ENCODE peak calls at places on chromosomes 3 and 15, in four cellular contexts. One of them, this sample, is unnamed.

GRCh38 chr3:34152641-34153040 is 354.2 kb downstream of the PDCD6IP start:
- DNase-seq in astrocyte: no peak
- DNase-seq in A549: no peak
- DNase-seq in keratinocyte: no peak
- DNase-seq in this sample: no peak

GRCh38 chr3:50117120-50117519 is 28.4 kb downstream of the RBM5 start:
- DNase-seq in astrocyte: no peak
- DNase-seq in A549: no peak
- DNase-seq in keratinocyte: no peak
- DNase-seq in this sample: no peak

GRCh38 chr3:161096771-161097367 is 8.3 kb downstream of the B3GALNT1 start:
- DNase-seq in astrocyte: no peak
- DNase-seq in A549: peak
- DNase-seq in keratinocyte: no peak
- DNase-seq in this sample: no peak

GRCh38 chr3:85790445-85791030 is 831.7 kb downstream of the CADM2 start:
- DNase-seq in astrocyte: no peak
- DNase-seq in A549: no peak
- DNase-seq in keratinocyte: no peak
- DNase-seq in this sample: no peak

GRCh38 chr3:163692484-163692883 is 1385.8 kb downstream of the SI start:
- DNase-seq in astrocyte: no peak
- DNase-seq in A549: no peak
- DNase-seq in keratinocyte: no peak
- DNase-seq in this sample: no peak

GRCh38 chr15:44426975-44427755 is at the start of gene CTDSPL2:
- DNase-seq in astrocyte: peak
- DNase-seq in A549: peak
- DNase-seq in keratinocyte: peak
- DNase-seq in this sample: peak

GRCh38 chr15:70376031-70376928 is 278.6 kb upstream of the TLE3 start:
- DNase-seq in astrocyte: no peak
- DNase-seq in A549: no peak
- DNase-seq in keratinocyte: no peak
- DNase-seq in this sample: no peak

GRCh38 chr3:181569356-181569940 is 142.3 kb upstream of the SOX2 start:
- DNase-seq in astrocyte: no peak
- DNase-seq in A549: no peak
- DNase-seq in keratinocyte: no peak
- DNase-seq in this sample: no peak

GRCh38 chr15:68792901-68793766 is 27.6 kb downstream of the ANP32A start:
- DNase-seq in astrocyte: no peak
- DNase-seq in A549: no peak
- DNase-seq in keratinocyte: no peak
- DNase-seq in this sample: no peak

GRCh38 chr3:51498871-51499790 is 684 bp downstream of the DCAF1 start:
- DNase-seq in astrocyte: peak
- DNase-seq in A549: peak
- DNase-seq in keratinocyte: peak
- DNase-seq in this sample: peak

GRCh38 chr3:127479449-127479848 is 111.1 kb downstream of the TPRA1 start:
- DNase-seq in astrocyte: no peak
- DNase-seq in A549: no peak
- DNase-seq in keratinocyte: no peak
- DNase-seq in this sample: no peak

GRCh38 chr15:50256188-50257041 is 9.1 kb downstream of the HDC start:
- DNase-seq in astrocyte: peak
- DNase-seq in A549: peak
- DNase-seq in keratinocyte: no peak
- DNase-seq in this sample: no peak

GRCh38 chr3:73086071-73086494 is 24.6 kb downstream of the EBLN2 start:
- DNase-seq in astrocyte: no peak
- DNase-seq in A549: peak
- DNase-seq in keratinocyte: no peak
- DNase-seq in this sample: peak

GRCh38 chr3:78255403-78255802 is 1215.5 kb downstream of the ROBO2 start:
- DNase-seq in astrocyte: peak
- DNase-seq in A549: no peak
- DNase-seq in keratinocyte: no peak
- DNase-seq in this sample: no peak

GRCh38 chr3:44060164-44060563 is 181.5 kb upstream of the TOPAZ1 start:
- DNase-seq in astrocyte: no peak
- DNase-seq in A549: no peak
- DNase-seq in keratinocyte: no peak
- DNase-seq in this sample: no peak

GRCh38 chr3:15982667-15983145 is 184.9 kb upstream of the ANKRD28 start:
- DNase-seq in astrocyte: peak
- DNase-seq in A549: no peak
- DNase-seq in keratinocyte: peak
- DNase-seq in this sample: no peak

GRCh38 chr15:74168673-74169274 is 4.7 kb upstream of the ISLR start:
- DNase-seq in astrocyte: no peak
- DNase-seq in A549: no peak
- DNase-seq in keratinocyte: no peak
- DNase-seq in this sample: no peak

GRCh38 chr3:157263027-157263426 is 103.1 kb upstream of the CCNL1 start:
- DNase-seq in astrocyte: peak
- DNase-seq in A549: no peak
- DNase-seq in keratinocyte: no peak
- DNase-seq in this sample: no peak

GRCh38 chr3:111582114-111582461 is 13.1 kb downstream of the ZBED2 start:
- DNase-seq in astrocyte: peak
- DNase-seq in A549: peak
- DNase-seq in keratinocyte: no peak
- DNase-seq in this sample: no peak

GRCh38 chr3:191743283-191743682 is 282.3 kb downstream of the PYDC2 start:
- DNase-seq in astrocyte: no peak
- DNase-seq in A549: no peak
- DNase-seq in keratinocyte: no peak
- DNase-seq in this sample: no peak

GRCh38 chr3:8914491-8914890 is 48.8 kb downstream of the RAD18 start:
- DNase-seq in astrocyte: no peak
- DNase-seq in A549: no peak
- DNase-seq in keratinocyte: no peak
- DNase-seq in this sample: no peak

GRCh38 chr15:80778964-80779657 is at the start of gene CEMIP:
- DNase-seq in astrocyte: peak
- DNase-seq in A549: peak
- DNase-seq in keratinocyte: no peak
- DNase-seq in this sample: peak

GRCh38 chr15:33670567-33670966 is 297.7 kb upstream of the CHRM5 start:
- DNase-seq in astrocyte: no peak
- DNase-seq in A549: no peak
- DNase-seq in keratinocyte: no peak
- DNase-seq in this sample: no peak

GRCh38 chr3:164683516-164683915 is 394.8 kb downstream of the SI start:
- DNase-seq in astrocyte: no peak
- DNase-seq in A549: no peak
- DNase-seq in keratinocyte: no peak
- DNase-seq in this sample: no peak

GRCh38 chr3:57911588-57911987 is 96.6 kb upstream of the FLNB start:
- DNase-seq in astrocyte: peak
- DNase-seq in A549: no peak
- DNase-seq in keratinocyte: no peak
- DNase-seq in this sample: no peak

GRCh38 chr3:149245738-149246451 is 24.3 kb upstream of the CP start:
- DNase-seq in astrocyte: peak
- DNase-seq in A549: peak
- DNase-seq in keratinocyte: no peak
- DNase-seq in this sample: no peak

GRCh38 chr15:33402640-33403039 is 91.9 kb downstream of the RYR3 start:
- DNase-seq in astrocyte: no peak
- DNase-seq in A549: no peak
- DNase-seq in keratinocyte: no peak
- DNase-seq in this sample: no peak

GRCh38 chr3:132652640-132653270 is 6.9 kb downstream of the ACAD11 start:
- DNase-seq in astrocyte: peak
- DNase-seq in A549: no peak
- DNase-seq in keratinocyte: no peak
- DNase-seq in this sample: no peak

GRCh38 chr3:107745354-107745753 is 222.6 kb downstream of the BBX start:
- DNase-seq in astrocyte: no peak
- DNase-seq in A549: no peak
- DNase-seq in keratinocyte: no peak
- DNase-seq in this sample: no peak

GRCh38 chr3:44835684-44836083 is 26.0 kb upstream of the TMEM42 start:
- DNase-seq in astrocyte: no peak
- DNase-seq in A549: no peak
- DNase-seq in keratinocyte: no peak
- DNase-seq in this sample: no peak

GRCh38 chr3:129424185-129424841 is 4.1 kb downstream of the EFCAB12 start:
- DNase-seq in astrocyte: no peak
- DNase-seq in A549: peak
- DNase-seq in keratinocyte: peak
- DNase-seq in this sample: no peak

GRCh38 chr3:143433787-143434378 is 314.3 kb downstream of the CHST2 start:
- DNase-seq in astrocyte: no peak
- DNase-seq in A549: peak
- DNase-seq in keratinocyte: no peak
- DNase-seq in this sample: peak

This sample was measured in HEK293T.